ENCODE peak calls at places on chromosomes 2 and 18, in seven cellular contexts. R, Q, V, E, Y, B and M are unnamed samples.
A peak's percentile ranks its signal among the peaks of the same experiment; 100 is the strongest.

GRCh38 chr2:149375801-149376349 is 45.5 kb downstream of the LYPD6 start:
- DNase-seq in R (no peak), Q (no peak), V (no peak), E (peak; percentile 41), Y (no peak), B (no peak), M (no peak)

GRCh38 chr2:26178746-26179436 is 6.0 kb downstream of the GAREM2 start:
- DNase-seq in R (no peak), Q (peak; percentile 50), V (peak; percentile 49), E (peak; percentile 89), Y (no peak), B (no peak), M (peak; percentile 90)

GRCh38 chr2:226618875-226619605 is 180.6 kb downstream of the IRS1 start:
- DNase-seq in R (no peak), Q (no peak), V (no peak), E (peak; percentile 49), Y (peak; percentile 98), B (no peak), M (no peak)

GRCh38 chr2:5691659-5692529 is at the start of gene SOX11:
- DNase-seq in R (no peak), Q (no peak), V (no peak), E (peak; percentile 99), Y (no peak), B (peak; percentile 91), M (peak; percentile 77)

GRCh38 chr2:217834057-217834620 is 168.7 kb downstream of the TNS1 start:
- DNase-seq in R (no peak), Q (no peak), V (no peak), E (no peak), Y (no peak), B (no peak), M (no peak)

GRCh38 chr2:206211657-206212255 is 52.1 kb downstream of the EEF1B2 start:
- DNase-seq in R (no peak), Q (no peak), V (no peak), E (no peak), Y (no peak), B (no peak), M (no peak)

GRCh38 chr2:204468689-204469429 is 76.4 kb upstream of the PARD3B start:
- DNase-seq in R (no peak), Q (no peak), V (no peak), E (no peak), Y (no peak), B (no peak), M (no peak)

GRCh38 chr2:142140434-142140845 is 9.6 kb upstream of the LRP1B start:
- DNase-seq in R (no peak), Q (no peak), V (no peak), E (no peak), Y (peak; percentile 12), B (no peak), M (no peak)

GRCh38 chr2:63840081-63840784 is 1.5 kb upstream of the UGP2 start:
- DNase-seq in R (peak; percentile 30), Q (peak; percentile 28), V (no peak), E (peak; percentile 64), Y (no peak), B (no peak), M (no peak)

GRCh38 chr2:126638781-126639180 is 17.2 kb upstream of the GYPC start:
- DNase-seq in R (no peak), Q (no peak), V (no peak), E (no peak), Y (no peak), B (no peak), M (no peak)

GRCh38 chr2:58939388-58939787 is 698.3 kb upstream of the FANCL start:
- DNase-seq in R (no peak), Q (no peak), V (no peak), E (no peak), Y (no peak), B (no peak), M (no peak)

GRCh38 chr18:36851202-36851590 is 22.3 kb downstream of the KIAA1328 start:
- DNase-seq in R (no peak), Q (no peak), V (no peak), E (no peak), Y (no peak), B (no peak), M (no peak)

GRCh38 chr2:105377871-105378270 is 21.0 kb downstream of the FHL2 start:
- DNase-seq in R (no peak), Q (no peak), V (no peak), E (peak; percentile 64), Y (no peak), B (no peak), M (no peak)

GRCh38 chr18:7116832-7117389 is 686 bp downstream of the LAMA1 start:
- DNase-seq in R (no peak), Q (no peak), V (no peak), E (peak; percentile 73), Y (no peak), B (no peak), M (peak; percentile 83)

GRCh38 chr2:24009367-24009679 is 562 bp upstream of the MFSD2B start:
- DNase-seq in R (no peak), Q (no peak), V (no peak), E (no peak), Y (no peak), B (no peak), M (no peak)

DNA sequence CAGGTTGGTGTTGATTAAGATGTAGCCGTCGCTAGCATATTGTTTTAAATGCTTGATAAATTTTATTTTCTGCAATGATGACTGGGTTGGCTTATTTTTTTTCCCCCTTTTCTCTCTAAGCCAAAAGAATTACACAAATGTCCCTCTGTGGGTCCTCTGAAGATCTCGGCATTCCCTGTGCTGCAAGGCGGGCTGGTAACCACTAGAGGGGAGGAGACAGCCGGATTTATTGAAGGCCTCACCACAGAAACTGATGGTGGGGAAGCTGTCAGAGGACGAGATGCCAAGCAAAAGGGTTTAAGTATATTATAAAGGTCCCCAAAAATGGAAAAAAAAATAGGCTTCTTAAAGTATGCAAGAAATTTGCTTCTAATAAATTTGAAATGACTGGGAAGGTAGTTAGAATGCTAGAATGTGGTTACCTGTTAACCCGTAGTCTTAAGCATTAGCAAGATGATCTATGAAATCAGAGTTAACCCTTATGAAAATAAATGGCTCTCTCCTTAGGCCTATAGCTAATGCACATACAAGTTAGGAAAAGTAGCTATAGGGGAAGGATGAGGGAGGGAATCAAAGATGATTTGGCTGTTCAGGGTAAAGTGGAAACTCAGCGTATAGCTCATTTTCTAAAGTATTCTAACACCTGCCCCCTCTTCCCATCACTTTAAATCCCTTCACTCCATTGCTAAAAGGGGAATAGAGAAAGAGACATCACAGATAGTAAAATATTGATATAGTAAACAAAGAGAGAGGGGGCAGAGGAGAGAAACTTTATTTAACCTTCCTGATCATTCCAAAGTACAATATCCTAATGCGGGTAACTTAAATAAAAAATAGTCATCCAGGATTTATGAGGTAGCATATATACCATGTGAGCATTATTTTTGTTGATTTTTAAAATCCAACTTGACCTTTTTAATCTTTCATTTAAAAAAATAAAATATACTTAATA is 894.5 kb upstream of the POU3F3 start:
- DNase-seq in R (peak; percentile 18), Q (no peak), V (peak; percentile 7), E (peak; percentile 35), Y (peak; percentile 47), B (no peak), M (no peak)
- H3K4me1 ChIP-seq in R (no peaks in the 10 kb centered on the region), Q (no peaks in the 10 kb centered on the region), V (no peaks in the 10 kb centered on the region), E (no peaks in the 10 kb centered on the region), Y (no peaks in the 10 kb centered on the region), B (no peaks in the 10 kb centered on the region), M (no peaks in the 10 kb centered on the region)

GRCh38 chr2:84958135-84959044 is 12.6 kb upstream of the KCMF1 start:
- DNase-seq in R (peak; percentile 96), Q (peak; percentile 62), V (no peak), E (no peak), Y (peak; percentile 80), B (peak; percentile 62), M (peak; percentile 44)
- TF ChIP-seq EP300 in R (peak; percentile 82), Q (no peak), V (no peak), E (no peak), Y (no peak), B (no peak), M (no peak)

GRCh38 chr2:85756195-85756594 is 2.4 kb downstream of the ATOH8 start:
- DNase-seq in R (no peak), Q (no peak), V (no peak), E (no peak), Y (no peak), B (no peak), M (no peak)

GRCh38 chr2:85753035-85753524 is 711 bp upstream of the ATOH8 start:
- DNase-seq in R (no peak), Q (no peak), V (no peak), E (no peak), Y (no peak), B (no peak), M (peak; percentile 85)

GRCh38 chr2:85753525-85754312 is at the start of gene ATOH8:
- DNase-seq in R (no peak), Q (peak; percentile 82), V (peak; percentile 37), E (peak; percentile 78), Y (peak; percentile 67), B (peak; percentile 88), M (peak; percentile 72)

GRCh38 chr2:85755122-85756027 is 1.6 kb downstream of the ATOH8 start:
- DNase-seq in R (no peak), Q (no peak), V (no peak), E (no peak), Y (no peak), B (no peak), M (no peak)

DNA sequence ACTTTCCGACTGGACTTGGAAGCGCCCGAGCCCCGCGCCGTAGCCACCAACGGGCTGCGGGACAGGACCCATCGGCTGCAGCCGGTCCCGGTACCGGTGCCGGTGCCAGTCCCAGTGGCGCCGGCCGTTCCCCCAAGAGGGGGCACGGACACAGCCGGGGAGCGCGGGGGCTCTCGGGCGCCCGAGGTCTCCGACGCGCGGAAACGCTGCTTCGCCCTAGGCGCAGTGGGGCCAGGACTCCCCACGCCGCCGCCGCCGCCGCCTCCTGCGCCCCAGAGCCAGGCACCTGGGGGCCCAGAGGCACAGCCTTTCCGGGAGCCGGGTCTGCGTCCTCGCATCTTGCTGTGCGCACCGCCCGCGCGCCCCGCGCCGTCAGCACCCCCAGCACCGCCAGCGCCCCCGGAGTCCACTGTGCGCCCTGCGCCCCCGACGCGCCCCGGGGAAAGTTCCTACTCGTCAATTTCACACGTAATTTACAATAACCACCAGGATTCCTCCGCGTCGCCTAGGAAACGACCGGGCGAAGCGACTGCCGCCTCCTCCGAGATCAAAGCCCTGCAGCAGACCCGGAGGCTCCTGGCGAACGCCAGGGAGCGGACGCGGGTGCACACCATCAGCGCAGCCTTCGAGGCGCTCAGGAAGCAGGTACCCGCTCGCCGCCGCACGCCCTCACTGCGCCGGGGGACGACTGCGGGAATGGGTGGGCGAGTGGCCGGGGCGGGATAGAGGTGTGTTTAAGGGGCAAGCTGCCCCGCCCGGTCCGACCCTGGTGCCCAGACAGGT is 713 bp downstream of the ATOH8 start:
- DNase-seq in R (no peak), Q (peak; percentile 46), V (no peak), E (peak; percentile 77), Y (peak; percentile 77), B (no peak), M (peak; percentile 92)
- TF ChIP-seq CTCF in R (no peak), Q (no peak), V (no peak), E (peak; percentile 26), Y (no peak), B (peak; percentile 19), M (no peak)

DNA sequence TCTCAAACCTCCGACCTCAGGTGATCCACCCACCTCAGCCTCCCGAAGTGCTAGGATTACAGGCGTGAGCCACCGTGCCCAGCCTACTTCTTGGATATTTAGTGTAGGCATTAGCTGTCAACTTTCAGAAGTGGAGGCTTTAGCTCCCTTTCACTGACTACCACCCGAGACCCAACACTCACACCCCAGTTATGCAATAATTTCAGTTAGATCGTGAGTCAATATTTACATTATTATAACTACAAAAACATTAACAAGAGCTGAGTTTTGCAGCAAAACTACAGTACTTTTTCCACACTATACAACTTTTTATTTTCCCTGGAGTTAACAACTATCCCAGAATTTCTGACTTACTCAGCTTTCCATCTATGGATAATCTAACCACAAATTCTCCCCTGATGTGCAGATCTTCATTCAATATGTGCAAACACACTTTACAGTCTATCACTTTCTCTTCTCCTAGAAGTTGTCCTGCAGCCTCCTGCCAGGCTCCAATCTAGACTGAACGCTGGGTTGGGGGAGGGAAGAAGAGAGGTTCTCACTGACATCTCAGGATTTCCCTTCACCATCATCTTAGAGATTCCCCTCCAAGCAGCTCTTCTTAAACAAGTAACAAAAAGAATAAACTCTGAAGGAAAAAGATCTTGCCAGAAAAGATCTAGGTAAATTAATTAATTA is 10.1 kb downstream of the TBC1D8 start:
- DNase-seq in R (no peak), Q (no peak), V (no peak), E (no peak), Y (no peak), B (no peak), M (no peak)
- H3K4me1 ChIP-seq in R (peaks cover 71% of the 10 kb centered on the region), Q (peaks cover 17% of the 10 kb centered on the region), V (no peaks in the 10 kb centered on the region), E (no peaks in the 10 kb centered on the region), Y (peaks cover 81% of the 10 kb centered on the region), B (no peaks in the 10 kb centered on the region), M (peaks cover 16% of the 10 kb centered on the region)